ENCODE peak calls at places on chromosomes 11 and 22, in ten cellular contexts. One of them, this sample, is unnamed.

GRCh38 chr11:125494987-125495725 is 909 bp downstream of the FEZ1 start:
- DNase-seq in amniotic stem cell: peak
- DNase-seq in pancreas: peak
- DNase-seq in left ventricle myocardium inferior: peak
- DNase-seq in ACHN: no peak
- DNase-seq in lung microvascular endothelial cell: peak
- DNase-seq in NCI-H2227 treated with DMSO at 0.1 percent for 48 hours: no peak
- DNase-seq in hypothalamus: peak
- DNase-seq in hippocampal formation: peak
- DNase-seq in stimulated activated naive CD4-positive, alpha-beta T cell: no peak
- DNase-seq in this sample: peak

GRCh38 chr11:108115495-108116140 is 5.7 kb upstream of the ACAT1 start:
- DNase-seq in NCI-H2227 treated with DMSO at 0.1 percent for 48 hours: no peak
- DNase-seq in hippocampal formation: peak
- DNase-seq in ACHN: peak
- DNase-seq in left ventricle myocardium inferior: peak
- DNase-seq in amniotic stem cell: no peak
- DNase-seq in hypothalamus: peak
- DNase-seq in pancreas: peak
- DNase-seq in stimulated activated naive CD4-positive, alpha-beta T cell: no peak
- DNase-seq in lung microvascular endothelial cell: peak
- DNase-seq in this sample: peak

GRCh38 chr11:17822021-17822781 is 87.6 kb downstream of the KCNC1 start:
- DNase-seq in hippocampal formation: no peak
- DNase-seq in hypothalamus: no peak
- DNase-seq in lung microvascular endothelial cell: peak
- DNase-seq in NCI-H2227 treated with DMSO at 0.1 percent for 48 hours: no peak
- DNase-seq in amniotic stem cell: no peak
- DNase-seq in ACHN: no peak
- DNase-seq in pancreas: no peak
- DNase-seq in left ventricle myocardium inferior: peak
- DNase-seq in stimulated activated naive CD4-positive, alpha-beta T cell: no peak
- DNase-seq in this sample: no peak

GRCh38 chr22:29817724-29818123 is 20.4 kb downstream of the ASCC2 start:
- DNase-seq in lung microvascular endothelial cell: no peak
- DNase-seq in ACHN: no peak
- DNase-seq in hippocampal formation: no peak
- DNase-seq in stimulated activated naive CD4-positive, alpha-beta T cell: no peak
- DNase-seq in hypothalamus: no peak
- DNase-seq in left ventricle myocardium inferior: no peak
- DNase-seq in amniotic stem cell: no peak
- DNase-seq in pancreas: no peak
- DNase-seq in NCI-H2227 treated with DMSO at 0.1 percent for 48 hours: no peak
- DNase-seq in this sample: no peak

GRCh38 chr11:22192642-22193347 is at the start of gene ANO5:
- DNase-seq in hippocampal formation: peak
- DNase-seq in amniotic stem cell: no peak
- DNase-seq in hypothalamus: peak
- DNase-seq in NCI-H2227 treated with DMSO at 0.1 percent for 48 hours: peak
- DNase-seq in left ventricle myocardium inferior: peak
- DNase-seq in ACHN: peak
- DNase-seq in stimulated activated naive CD4-positive, alpha-beta T cell: no peak
- DNase-seq in pancreas: peak
- DNase-seq in lung microvascular endothelial cell: peak
- DNase-seq in this sample: peak

GRCh38 chr11:9081153-9081552 is 10.2 kb downstream of the SCUBE2 start:
- DNase-seq in lung microvascular endothelial cell: no peak
- DNase-seq in hypothalamus: no peak
- DNase-seq in ACHN: no peak
- DNase-seq in pancreas: no peak
- DNase-seq in stimulated activated naive CD4-positive, alpha-beta T cell: no peak
- DNase-seq in NCI-H2227 treated with DMSO at 0.1 percent for 48 hours: no peak
- DNase-seq in amniotic stem cell: no peak
- DNase-seq in left ventricle myocardium inferior: no peak
- DNase-seq in hippocampal formation: no peak
- DNase-seq in this sample: no peak

GRCh38 chr11:107198490-107199007 is 180.3 kb upstream of the GUCY1A2 start:
- DNase-seq in hypothalamus: no peak
- DNase-seq in left ventricle myocardium inferior: no peak
- DNase-seq in NCI-H2227 treated with DMSO at 0.1 percent for 48 hours: no peak
- DNase-seq in hippocampal formation: no peak
- DNase-seq in pancreas: no peak
- DNase-seq in ACHN: no peak
- DNase-seq in lung microvascular endothelial cell: no peak
- DNase-seq in amniotic stem cell: no peak
- DNase-seq in stimulated activated naive CD4-positive, alpha-beta T cell: no peak
- DNase-seq in this sample: no peak

GRCh38 chr11:86228967-86229330 is 15.6 kb upstream of the EED start:
- DNase-seq in ACHN: no peak
- DNase-seq in pancreas: no peak
- DNase-seq in hypothalamus: no peak
- DNase-seq in lung microvascular endothelial cell: no peak
- DNase-seq in hippocampal formation: no peak
- DNase-seq in left ventricle myocardium inferior: no peak
- DNase-seq in NCI-H2227 treated with DMSO at 0.1 percent for 48 hours: no peak
- DNase-seq in stimulated activated naive CD4-positive, alpha-beta T cell: no peak
- DNase-seq in amniotic stem cell: no peak
- DNase-seq in this sample: no peak

GRCh38 chr11:45988922-45989321 is 66.5 kb downstream of the LARGE2 start:
- DNase-seq in NCI-H2227 treated with DMSO at 0.1 percent for 48 hours: no peak
- DNase-seq in hypothalamus: no peak
- DNase-seq in hippocampal formation: no peak
- DNase-seq in stimulated activated naive CD4-positive, alpha-beta T cell: no peak
- DNase-seq in pancreas: no peak
- DNase-seq in left ventricle myocardium inferior: no peak
- DNase-seq in ACHN: no peak
- DNase-seq in lung microvascular endothelial cell: no peak
- DNase-seq in amniotic stem cell: no peak
- DNase-seq in this sample: no peak

GRCh38 chr11:76935030-76935429 is 74.3 kb downstream of the ACER3 start:
- DNase-seq in amniotic stem cell: no peak
- DNase-seq in lung microvascular endothelial cell: peak
- DNase-seq in NCI-H2227 treated with DMSO at 0.1 percent for 48 hours: no peak
- DNase-seq in hippocampal formation: no peak
- DNase-seq in hypothalamus: no peak
- DNase-seq in pancreas: no peak
- DNase-seq in ACHN: peak
- DNase-seq in stimulated activated naive CD4-positive, alpha-beta T cell: no peak
- DNase-seq in left ventricle myocardium inferior: no peak
- DNase-seq in this sample: no peak

GRCh38 chr22:34214372-34214771 is 294.1 kb upstream of the LARGE1 start:
- DNase-seq in hypothalamus: no peak
- DNase-seq in hippocampal formation: no peak
- DNase-seq in NCI-H2227 treated with DMSO at 0.1 percent for 48 hours: no peak
- DNase-seq in stimulated activated naive CD4-positive, alpha-beta T cell: no peak
- DNase-seq in left ventricle myocardium inferior: no peak
- DNase-seq in ACHN: no peak
- DNase-seq in amniotic stem cell: no peak
- DNase-seq in lung microvascular endothelial cell: no peak
- DNase-seq in pancreas: no peak
- DNase-seq in this sample: no peak

GRCh38 chr11:58742981-58743880 is 11.5 kb upstream of the GLYAT start:
- DNase-seq in stimulated activated naive CD4-positive, alpha-beta T cell: no peak
- DNase-seq in left ventricle myocardium inferior: no peak
- DNase-seq in NCI-H2227 treated with DMSO at 0.1 percent for 48 hours: no peak
- DNase-seq in hippocampal formation: no peak
- DNase-seq in amniotic stem cell: no peak
- DNase-seq in ACHN: no peak
- DNase-seq in lung microvascular endothelial cell: no peak
- DNase-seq in hypothalamus: no peak
- DNase-seq in pancreas: no peak
- DNase-seq in this sample: no peak

GRCh38 chr11:47981667-47982404 is 1.5 kb downstream of the PTPRJ start:
- DNase-seq in pancreas: peak
- DNase-seq in ACHN: no peak
- DNase-seq in NCI-H2227 treated with DMSO at 0.1 percent for 48 hours: no peak
- DNase-seq in left ventricle myocardium inferior: peak
- DNase-seq in amniotic stem cell: no peak
- DNase-seq in hypothalamus: no peak
- DNase-seq in stimulated activated naive CD4-positive, alpha-beta T cell: no peak
- DNase-seq in hippocampal formation: no peak
- DNase-seq in lung microvascular endothelial cell: no peak
- DNase-seq in this sample: no peak

GRCh38 chr11:119468511-119468910 is 45.5 kb upstream of the THY1 start:
- DNase-seq in lung microvascular endothelial cell: no peak
- DNase-seq in NCI-H2227 treated with DMSO at 0.1 percent for 48 hours: no peak
- DNase-seq in stimulated activated naive CD4-positive, alpha-beta T cell: no peak
- DNase-seq in pancreas: no peak
- DNase-seq in left ventricle myocardium inferior: no peak
- DNase-seq in ACHN: no peak
- DNase-seq in hippocampal formation: no peak
- DNase-seq in hypothalamus: no peak
- DNase-seq in amniotic stem cell: no peak
- DNase-seq in this sample: no peak

GRCh38 chr11:9901931-9902330 is 238.1 kb downstream of the SWAP70 start:
- DNase-seq in NCI-H2227 treated with DMSO at 0.1 percent for 48 hours: no peak
- DNase-seq in hypothalamus: no peak
- DNase-seq in amniotic stem cell: no peak
- DNase-seq in stimulated activated naive CD4-positive, alpha-beta T cell: no peak
- DNase-seq in lung microvascular endothelial cell: no peak
- DNase-seq in left ventricle myocardium inferior: no peak
- DNase-seq in hippocampal formation: no peak
- DNase-seq in pancreas: no peak
- DNase-seq in ACHN: no peak
- DNase-seq in this sample: no peak

GRCh38 chr22:29727248-29727551 is 7.4 kb downstream of the CABP7 start:
- DNase-seq in hypothalamus: no peak
- DNase-seq in NCI-H2227 treated with DMSO at 0.1 percent for 48 hours: no peak
- DNase-seq in left ventricle myocardium inferior: peak
- DNase-seq in amniotic stem cell: no peak
- DNase-seq in lung microvascular endothelial cell: peak
- DNase-seq in pancreas: no peak
- DNase-seq in stimulated activated naive CD4-positive, alpha-beta T cell: no peak
- DNase-seq in ACHN: no peak
- DNase-seq in hippocampal formation: no peak
- DNase-seq in this sample: no peak

GRCh38 chr11:11586465-11586864 is 35.3 kb downstream of the GALNT18 start:
- DNase-seq in left ventricle myocardium inferior: no peak
- DNase-seq in hypothalamus: no peak
- DNase-seq in pancreas: no peak
- DNase-seq in amniotic stem cell: no peak
- DNase-seq in NCI-H2227 treated with DMSO at 0.1 percent for 48 hours: no peak
- DNase-seq in ACHN: no peak
- DNase-seq in lung microvascular endothelial cell: no peak
- DNase-seq in stimulated activated naive CD4-positive, alpha-beta T cell: no peak
- DNase-seq in hippocampal formation: no peak
- DNase-seq in this sample: no peak

GRCh38 chr11:62905927-62906531 is 15.1 kb downstream of the CHRM1 start:
- DNase-seq in hippocampal formation: peak
- DNase-seq in hypothalamus: peak
- DNase-seq in left ventricle myocardium inferior: peak
- DNase-seq in ACHN: peak
- DNase-seq in pancreas: peak
- DNase-seq in amniotic stem cell: no peak
- DNase-seq in lung microvascular endothelial cell: peak
- DNase-seq in stimulated activated naive CD4-positive, alpha-beta T cell: peak
- DNase-seq in NCI-H2227 treated with DMSO at 0.1 percent for 48 hours: peak
- DNase-seq in this sample: peak

GRCh38 chr22:48080304-48081165 is 1318.1 kb downstream of the TBC1D22A start:
- DNase-seq in stimulated activated naive CD4-positive, alpha-beta T cell: no peak
- DNase-seq in hippocampal formation: no peak
- DNase-seq in pancreas: no peak
- DNase-seq in lung microvascular endothelial cell: no peak
- DNase-seq in ACHN: no peak
- DNase-seq in NCI-H2227 treated with DMSO at 0.1 percent for 48 hours: no peak
- DNase-seq in left ventricle myocardium inferior: no peak
- DNase-seq in amniotic stem cell: no peak
- DNase-seq in hypothalamus: no peak
- DNase-seq in this sample: no peak

GRCh38 chr11:102528618-102529017 is 1.9 kb downstream of the MMP7 start:
- DNase-seq in ACHN: no peak
- DNase-seq in lung microvascular endothelial cell: no peak
- DNase-seq in left ventricle myocardium inferior: no peak
- DNase-seq in amniotic stem cell: no peak
- DNase-seq in stimulated activated naive CD4-positive, alpha-beta T cell: no peak
- DNase-seq in hippocampal formation: no peak
- DNase-seq in pancreas: no peak
- DNase-seq in hypothalamus: no peak
- DNase-seq in NCI-H2227 treated with DMSO at 0.1 percent for 48 hours: no peak
- DNase-seq in this sample: no peak

GRCh38 chr11:12727556-12728070 is 53.4 kb downstream of the TEAD1 start:
- DNase-seq in ACHN: no peak
- DNase-seq in pancreas: no peak
- DNase-seq in stimulated activated naive CD4-positive, alpha-beta T cell: no peak
- DNase-seq in NCI-H2227 treated with DMSO at 0.1 percent for 48 hours: no peak
- DNase-seq in lung microvascular endothelial cell: peak
- DNase-seq in amniotic stem cell: no peak
- DNase-seq in left ventricle myocardium inferior: no peak
- DNase-seq in hypothalamus: no peak
- DNase-seq in hippocampal formation: no peak
- DNase-seq in this sample: no peak

GRCh38 chr11:133810179-133810550 is 35.1 kb downstream of the SPATA19 start:
- DNase-seq in lung microvascular endothelial cell: no peak
- DNase-seq in ACHN: no peak
- DNase-seq in amniotic stem cell: no peak
- DNase-seq in hypothalamus: no peak
- DNase-seq in NCI-H2227 treated with DMSO at 0.1 percent for 48 hours: no peak
- DNase-seq in left ventricle myocardium inferior: no peak
- DNase-seq in hippocampal formation: no peak
- DNase-seq in stimulated activated naive CD4-positive, alpha-beta T cell: no peak
- DNase-seq in pancreas: no peak
- DNase-seq in this sample: peak

GRCh38 chr11:815675-816432 is 2.9 kb upstream of the PNPLA2 start:
- DNase-seq in hippocampal formation: no peak
- DNase-seq in NCI-H2227 treated with DMSO at 0.1 percent for 48 hours: no peak
- DNase-seq in amniotic stem cell: no peak
- DNase-seq in stimulated activated naive CD4-positive, alpha-beta T cell: no peak
- DNase-seq in pancreas: peak
- DNase-seq in lung microvascular endothelial cell: no peak
- DNase-seq in ACHN: no peak
- DNase-seq in left ventricle myocardium inferior: no peak
- DNase-seq in hypothalamus: no peak
- DNase-seq in this sample: no peak

GRCh38 chr11:112903310-112903709 is 57.9 kb upstream of the NCAM1 start:
- DNase-seq in hippocampal formation: peak
- DNase-seq in amniotic stem cell: no peak
- DNase-seq in NCI-H2227 treated with DMSO at 0.1 percent for 48 hours: peak
- DNase-seq in left ventricle myocardium inferior: no peak
- DNase-seq in hypothalamus: peak
- DNase-seq in lung microvascular endothelial cell: no peak
- DNase-seq in stimulated activated naive CD4-positive, alpha-beta T cell: no peak
- DNase-seq in pancreas: no peak
- DNase-seq in ACHN: no peak
- DNase-seq in this sample: peak

GRCh38 chr11:29002816-29003215 is 894.6 kb downstream of the METTL15 start:
- DNase-seq in amniotic stem cell: no peak
- DNase-seq in stimulated activated naive CD4-positive, alpha-beta T cell: no peak
- DNase-seq in lung microvascular endothelial cell: peak
- DNase-seq in NCI-H2227 treated with DMSO at 0.1 percent for 48 hours: no peak
- DNase-seq in hippocampal formation: no peak
- DNase-seq in pancreas: no peak
- DNase-seq in left ventricle myocardium inferior: no peak
- DNase-seq in ACHN: no peak
- DNase-seq in hypothalamus: no peak
- DNase-seq in this sample: no peak

GRCh38 chr22:42500164-42500835 is 19.3 kb downstream of the RRP7A start:
- DNase-seq in ACHN: peak
- DNase-seq in left ventricle myocardium inferior: peak
- DNase-seq in hypothalamus: peak
- DNase-seq in hippocampal formation: peak
- DNase-seq in lung microvascular endothelial cell: peak
- DNase-seq in pancreas: peak
- DNase-seq in amniotic stem cell: peak
- DNase-seq in stimulated activated naive CD4-positive, alpha-beta T cell: peak
- DNase-seq in NCI-H2227 treated with DMSO at 0.1 percent for 48 hours: no peak
- DNase-seq in this sample: peak

GRCh38 chr11:32033491-32033890 is 57.4 kb upstream of the RCN1 start:
- DNase-seq in lung microvascular endothelial cell: no peak
- DNase-seq in amniotic stem cell: no peak
- DNase-seq in stimulated activated naive CD4-positive, alpha-beta T cell: no peak
- DNase-seq in hypothalamus: no peak
- DNase-seq in hippocampal formation: no peak
- DNase-seq in ACHN: no peak
- DNase-seq in NCI-H2227 treated with DMSO at 0.1 percent for 48 hours: no peak
- DNase-seq in left ventricle myocardium inferior: no peak
- DNase-seq in pancreas: no peak
- DNase-seq in this sample: no peak

This sample was measured in midbrain.